ENCODE peak calls at places on chromosomes 13 and 19, in four cellular contexts. V, C, E and Z are unnamed samples.

GRCh38 chr19:35065574-35065973 is 24.1 kb downstream of the HPN start:
- DNase-seq in V (no peak), C (no peak), E (no peak), Z (no peak)

GRCh38 chr19:35742121-35742724 is at the start of gene IGFLR1:
- DNase-seq in V (no peak), C (no peak), E (peak; percentile 84), Z (no peak)

GRCh38 chr13:37954191-37954590 is 84.6 kb upstream of the TRPC4 start:
- DNase-seq in V (peak; percentile 32), C (no peak), E (no peak), Z (no peak)

GRCh38 chr13:41587490-41587889 is 130.1 kb downstream of the RGCC start:
- DNase-seq in V (no peak), C (no peak), E (peak; percentile 7), Z (no peak)

GRCh38 chr13:74839656-74840055 is 642.3 kb downstream of the TBC1D4 start:
- DNase-seq in V (no peak), C (no peak), E (no peak), Z (no peak)

GRCh38 chr13:35549481-35549880 is 73.0 kb upstream of the MAB21L1 start:
- DNase-seq in V (no peak), C (no peak), E (no peak), Z (peak; percentile 46)

GRCh38 chr19:900302-901111 is 7.2 kb downstream of the RNU6-9 start:
- DNase-seq in V (no peak), C (no peak), E (no peak), Z (no peak)

GRCh38 chr19:13920940-13921744 is 15.1 kb downstream of the CC2D1A start:
- DNase-seq in V (peak; percentile 73), C (no peak), E (peak; percentile 18), Z (peak; percentile 53)

GRCh38 chr13:73767747-73768315 is 366.4 kb downstream of the KLF12 start:
- DNase-seq in V (no peak), C (peak; percentile 6), E (peak; percentile 32), Z (no peak)

GRCh38 chr19:45253396-45254027 is 2.4 kb downstream of the MARK4 start:
- DNase-seq in V (no peak), C (no peak), E (peak; percentile 9), Z (no peak)

GRCh38 chr13:112270951-112271350 is 105.2 kb upstream of the SPACA7 start:
- DNase-seq in V (no peak), C (no peak), E (no peak), Z (no peak)

GRCh38 chr13:23570931-23571330 is 719 bp downstream of the TNFRSF19 start:
- DNase-seq in V (peak; percentile 49), C (no peak), E (no peak), Z (no peak)

GRCh38 chr13:73956795-73957408 is 177.3 kb downstream of the KLF12 start:
- DNase-seq in V (no peak), C (no peak), E (no peak), Z (no peak)

GRCh38 chr19:34041922-34042521 is 130.3 kb upstream of the LSM14A start:
- DNase-seq in V (no peak), C (peak; percentile 66), E (peak; percentile 76), Z (peak; percentile 69)